ENCODE peak calls at places on chromosomes 13 and 19, in five cellular contexts. G is coronary artery, B is left lung, O is K562, N is lung. K is an unnamed sample.

GRCh38 chr13:39350461-39350881 is 252.5 kb downstream of the LHFPL6 start:
- DNase-seq in G (no peak), B (no peak), O (no peak), N (no peak), K (peak; percentile 17)

GRCh38 chr19:42529248-42529764 is 1.0 kb upstream of the CEACAM1 start:
- DNase-seq in G (no peak), B (peak; percentile 83), O (peak; percentile 77), N (peak; percentile 66), K (peak; percentile 64)

GRCh38 chr13:113187263-113187669 is 21.2 kb downstream of the PCID2 start:
- DNase-seq in G (peak; percentile 91), B (peak; percentile 89), O (peak; percentile 69), N (peak; percentile 69), K (peak; percentile 99)

GRCh38 chr13:29532136-29532535 is 63.4 kb downstream of the SLC7A1 start:
- DNase-seq in G (no peak), B (no peak), O (no peak), N (no peak), K (no peak)

GRCh38 chr19:6667114-6667627 is 2.8 kb downstream of the TNFSF14 start:
- DNase-seq in G (no peak), B (peak; percentile 82), O (peak; percentile 62), N (peak; percentile 46), K (no peak)

GRCh38 chr13:48156466-48156865 is 61.6 kb upstream of the MED4 start:
- DNase-seq in G (no peak), B (no peak), O (peak; percentile 37), N (no peak), K (no peak)

GRCh38 chr19:33207903-33208302 is 13.8 kb downstream of the LRP3 start:
- DNase-seq in G (no peak), B (peak; percentile 50), O (no peak), N (no peak), K (no peak)

GRCh38 chr13:103224804-103225203 is 158.6 kb upstream of the SLC10A2 start:
- DNase-seq in G (no peak), B (no peak), O (no peak), N (no peak), K (no peak)

GRCh38 chr19:15218501-15218900 is 13.7 kb downstream of the EPHX3 start:
- DNase-seq in G (no peak), B (no peak), O (peak; percentile 55), N (no peak), K (no peak)

GRCh38 chr19:30253581-30253996 is 118.6 kb upstream of the ZNF536 start:
- DNase-seq in G (no peak), B (no peak), O (no peak), N (no peak), K (no peak)

GRCh38 chr13:112953591-112954487 is 15.2 kb upstream of the MCF2L start:
- DNase-seq in G (no peak), B (no peak), O (no peak), N (no peak), K (no peak)

GRCh38 chr19:45670670-45671453 is 2.8 kb downstream of the GIPR start:
- DNase-seq in G (no peak), B (peak; percentile 94), O (peak; percentile 98), N (peak; percentile 91), K (peak; percentile 86)

DNA sequence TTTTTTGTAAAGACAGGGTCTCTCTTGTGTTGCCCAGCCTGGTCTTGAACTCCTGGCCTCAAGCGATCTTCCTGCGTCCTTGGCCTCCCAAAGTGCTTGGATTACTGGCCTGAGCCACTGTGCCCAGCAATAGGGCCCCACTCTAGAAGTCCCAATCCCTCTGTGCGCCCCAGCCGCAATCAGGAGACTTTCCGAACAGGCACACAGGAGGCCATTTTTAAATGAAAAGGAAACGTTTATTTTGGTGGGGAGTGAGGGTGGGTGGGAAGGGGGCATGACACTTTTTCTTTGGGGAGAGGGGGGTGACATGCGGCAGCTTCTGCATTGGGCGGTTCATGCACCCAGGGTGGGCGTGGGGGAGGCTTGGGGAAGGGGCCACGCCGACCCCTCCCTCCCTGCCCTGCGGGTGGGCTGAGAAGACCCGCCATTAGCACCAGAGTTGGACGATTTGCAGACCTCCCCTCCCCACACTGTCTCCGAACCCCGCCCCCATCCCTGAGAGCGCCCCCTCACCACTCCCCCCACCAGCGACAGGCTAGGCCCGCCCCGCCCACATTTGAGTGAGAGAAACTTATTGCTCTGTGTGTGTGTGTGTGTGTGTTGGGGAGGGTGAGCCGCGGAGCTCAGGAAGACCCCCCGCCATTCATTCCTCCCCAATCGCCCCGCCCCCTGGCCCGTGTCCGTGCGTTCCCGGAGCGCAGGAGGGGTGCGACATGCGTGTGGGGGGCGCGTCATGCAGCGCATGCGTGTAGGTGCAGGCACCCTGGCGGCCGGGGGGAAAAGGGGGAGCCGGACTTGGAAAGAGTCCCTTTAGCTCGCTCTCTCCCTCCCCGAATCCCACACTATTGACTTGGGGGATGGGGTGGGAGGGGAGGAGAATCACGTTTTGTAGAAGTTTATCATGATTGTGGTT is 17.2 kb downstream of the KCNC3 start:
- DNase-seq in G (no peak), B (peak; percentile 68), O (peak; percentile 82), N (no peak), K (no peak)
- TF ChIP-seq CTCF in G (no peak), B (no peak), O (no peak), N (no peak), K (no peak)

GRCh38 chr19:55443824-55444719 is 972 bp upstream of the SHISA7 start:
- DNase-seq in G (no peak), B (no peak), O (peak; percentile 54), N (no peak), K (no peak)
- H3K4me3 ChIP-seq in G (no peak overlapping the region), B (no peak overlapping the region), O (no peak overlapping the region), N (no peak overlapping the region), K (no peak overlapping the region)

DNA sequence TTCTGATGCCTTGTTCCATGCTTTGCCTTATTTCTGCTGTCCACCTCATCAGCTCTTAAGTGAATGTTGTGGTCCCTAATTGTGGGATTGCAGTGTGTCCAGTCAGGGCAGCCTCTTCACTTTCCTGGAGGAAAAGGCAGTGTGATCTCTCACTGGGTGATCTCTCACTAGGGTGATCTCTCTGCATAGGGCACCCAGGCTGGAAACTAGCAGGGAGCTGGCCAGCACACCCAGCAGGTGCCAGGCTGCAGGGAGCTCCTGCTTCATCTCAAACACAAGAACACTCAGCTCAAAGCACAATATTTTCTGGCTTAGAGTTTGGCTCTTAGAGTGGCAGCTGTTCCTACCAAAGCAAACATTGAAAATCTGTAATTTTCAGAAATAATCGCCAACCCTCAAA is 36.5 kb upstream of the TSHZ3 start:
- DNase-seq in G (no peak), B (no peak), O (no peak), N (no peak), K (no peak)
- TF ChIP-seq CTCF in G (no peak), B (no peak), O (no peak), N (no peak), K (no peak)

GRCh38 chr19:16582486-16583261 is 10.5 kb upstream of the SLC35E1 start:
- DNase-seq in G (no peak), B (peak; percentile 34), O (no peak), N (no peak), K (no peak)
- H3K4me3 ChIP-seq in G (no peak overlapping the region), B (no peak overlapping the region), O (no peak overlapping the region), N (no peak overlapping the region), K (no peak overlapping the region)

GRCh38 chr19:44515031-44515430 is 14.4 kb downstream of the CEACAM20 start:
- DNase-seq in G (no peak), B (no peak), O (no peak), N (no peak), K (no peak)
- TF ChIP-seq CTCF in G (no peak), B (no peak), O (no peak), N (no peak), K (no peak)

DNA sequence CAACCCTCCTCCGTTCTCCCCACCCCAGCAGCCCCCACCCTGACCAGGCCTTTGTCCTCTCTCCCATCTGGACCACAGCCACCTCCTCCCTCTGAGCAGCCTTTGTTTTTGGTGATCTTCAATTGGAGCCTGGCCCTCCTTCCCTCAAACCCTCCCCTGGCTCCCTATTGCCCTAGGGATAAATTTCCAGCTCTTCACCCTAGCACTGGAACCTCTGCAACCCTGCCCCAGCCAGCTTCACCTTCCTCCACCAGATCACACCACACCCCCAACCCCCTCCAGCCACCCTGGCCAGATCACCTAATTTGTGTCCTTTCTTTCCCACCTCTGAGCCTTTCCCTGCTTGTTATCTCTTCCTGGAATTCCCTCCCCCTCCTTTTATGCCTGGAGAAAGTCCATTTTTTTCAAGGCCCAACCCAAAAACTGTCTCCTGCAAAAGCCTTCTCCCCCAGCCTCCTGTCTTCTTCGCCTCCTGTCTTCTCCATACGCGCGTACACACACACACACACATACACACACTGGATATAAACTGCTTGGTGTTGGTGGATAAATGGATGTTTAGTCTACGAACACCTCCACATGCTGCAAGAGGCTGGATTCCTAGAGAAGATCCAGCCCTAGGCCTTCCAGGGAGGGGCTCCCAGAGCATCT is 5.2 kb upstream of the TLE2 start:
- DNase-seq in G (no peak), B (no peak), O (peak; percentile 37), N (no peak), K (peak; percentile 50)
- H3K4me3 ChIP-seq in G (peak overlapping the region; percentile 72), B (no peak overlapping the region), O (peak overlapping the region; percentile 61), N (no peak overlapping the region), K (peak overlapping the region; percentile 57)

GRCh38 chr19:37370880-37371661 is at the start of gene ZNF527:
- DNase-seq in G (peak; percentile 98), B (peak; percentile 98), O (peak; percentile 84), N (peak; percentile 97), K (peak; percentile 98)
- TF ChIP-seq CTCF in G (no peak), B (no peak), O (no peak), N (no peak), K (no peak)

GRCh38 chr13:23433171-23434153 is at the start of gene SACS:
- DNase-seq in G (no peak), B (no peak), O (no peak), N (no peak), K (peak; percentile 47)
- H3K4me3 ChIP-seq in G (peak within 1 kb of the TSS; percentile 76), B (peak within 1 kb of the TSS; percentile 42), O (no peak within 1 kb of the TSS), N (no peak within 1 kb of the TSS), K (peak within 1 kb of the TSS; percentile 74)

GRCh38 chr13:34420975-34421719 is 520.9 kb upstream of the NBEA start:
- DNase-seq in G (no peak), B (no peak), O (no peak), N (no peak), K (no peak)
- TF ChIP-seq CTCF in G (no peak), B (no peak), O (no peak), N (no peak), K (peak; percentile 43)

K was measured in choroid plexus epithelial cell.